ENCODE peak calls at places on chromosomes 11 and 22, in seven cellular contexts. K, Z, R, F, V, P and U are unnamed samples.

GRCh38 chr11:61522881-61523280 is 14.3 kb downstream of the LRRC10B start:
- DNase-seq in K (no peak), Z (no peak), R (no peak), F (no peak), V (no peak), P (no peak), U (no peak)

GRCh38 chr11:61090521-61090920 is 11.8 kb upstream of the CD5 start:
- DNase-seq in K (no peak), Z (no peak), R (no peak), F (no peak), V (no peak), P (no peak), U (no peak)

GRCh38 chr11:131365601-131366000 is 4.8 kb upstream of the NTM start:
- DNase-seq in K (no peak), Z (no peak), R (no peak), F (no peak), V (no peak), P (no peak), U (no peak)

GRCh38 chr22:29030618-29031235 is 30.9 kb downstream of the C22orf31 start:
- DNase-seq in K (peak; percentile 86), Z (no peak), R (peak; percentile 93), F (peak; percentile 97), V (no peak), P (no peak), U (peak; percentile 82)

GRCh38 chr11:1304376-1304775 is 5.1 kb downstream of the TOLLIP start:
- DNase-seq in K (no peak), Z (no peak), R (peak; percentile 9), F (peak; percentile 73), V (no peak), P (no peak), U (peak; percentile 25)

GRCh38 chr11:63667993-63668392 is 3.2 kb downstream of the ATL3 start:
- DNase-seq in K (no peak), Z (no peak), R (no peak), F (no peak), V (no peak), P (no peak), U (peak; percentile 80)

GRCh38 chr11:117972589-117973445 is 13.4 kb upstream of the IL10RA start:
- DNase-seq in K (no peak), Z (no peak), R (no peak), F (no peak), V (no peak), P (no peak), U (peak; percentile 14)

GRCh38 chr11:116224889-116225200 is 547.9 kb downstream of the BUD13 start:
- DNase-seq in K (no peak), Z (no peak), R (no peak), F (no peak), V (no peak), P (no peak), U (no peak)

GRCh38 chr11:17864478-17864941 is 129.9 kb downstream of the KCNC1 start:
- DNase-seq in K (no peak), Z (no peak), R (peak; percentile 22), F (peak; percentile 9), V (no peak), P (no peak), U (peak; percentile 9)

GRCh38 chr11:3055881-3056280 is 1.3 kb downstream of the CARS1 start:
- DNase-seq in K (no peak), Z (no peak), R (no peak), F (no peak), V (no peak), P (no peak), U (no peak)

GRCh38 chr11:118462178-118462577 is 25.9 kb downstream of the KMT2A start:
- DNase-seq in K (no peak), Z (no peak), R (no peak), F (no peak), V (no peak), P (no peak), U (no peak)